ENCODE peak calls at places on chromosomes 16 and 17, in seven cellular contexts. One of them, this sample, is unnamed.

GRCh38 chr16:59527206-59527997 is 793.3 kb upstream of the GOT2 start:
- DNase-seq in HT-29: peak
- DNase-seq in NCI-H1694: no peak
- DNase-seq in NCI-H1092 treated with DMSO at 0.1 percent for 48 hours: no peak
- DNase-seq in AG10803: peak
- DNase-seq in HuH-7: no peak
- DNase-seq in EL: peak
- DNase-seq in this sample: peak

GRCh38 chr17:76725580-76726230 is 701 bp downstream of the JMJD6 start:
- DNase-seq in HuH-7: peak
- DNase-seq in HT-29: peak
- DNase-seq in AG10803: peak
- DNase-seq in NCI-H1092 treated with DMSO at 0.1 percent for 48 hours: peak
- DNase-seq in NCI-H1694: no peak
- DNase-seq in EL: peak
- DNase-seq in this sample: peak

GRCh38 chr16:951660-952301 is 19.0 kb downstream of the LMF1 start:
- DNase-seq in HT-29: no peak
- DNase-seq in NCI-H1092 treated with DMSO at 0.1 percent for 48 hours: no peak
- DNase-seq in AG10803: no peak
- DNase-seq in NCI-H1694: no peak
- DNase-seq in HuH-7: no peak
- DNase-seq in EL: peak
- DNase-seq in this sample: no peak

GRCh38 chr17:17155568-17155967 is 50.6 kb downstream of the PLD6 start:
- DNase-seq in AG10803: no peak
- DNase-seq in NCI-H1092 treated with DMSO at 0.1 percent for 48 hours: no peak
- DNase-seq in NCI-H1694: no peak
- DNase-seq in HT-29: no peak
- DNase-seq in EL: no peak
- DNase-seq in HuH-7: no peak
- DNase-seq in this sample: no peak

GRCh38 chr16:30948087-30948955 is 547 bp upstream of the ORAI3 start:
- DNase-seq in HuH-7: no peak
- DNase-seq in AG10803: peak
- DNase-seq in NCI-H1092 treated with DMSO at 0.1 percent for 48 hours: no peak
- DNase-seq in NCI-H1694: no peak
- DNase-seq in EL: peak
- DNase-seq in HT-29: peak
- DNase-seq in this sample: peak

GRCh38 chr16:73817500-73817899 is 479.1 kb upstream of the PSMD7 start:
- DNase-seq in NCI-H1092 treated with DMSO at 0.1 percent for 48 hours: no peak
- DNase-seq in HuH-7: no peak
- DNase-seq in NCI-H1694: no peak
- DNase-seq in HT-29: no peak
- DNase-seq in EL: no peak
- DNase-seq in AG10803: no peak
- DNase-seq in this sample: no peak

GRCh38 chr17:43360376-43360738 is 38.4 kb upstream of the ARL4D start:
- DNase-seq in NCI-H1694: no peak
- DNase-seq in NCI-H1092 treated with DMSO at 0.1 percent for 48 hours: peak
- DNase-seq in EL: no peak
- DNase-seq in HuH-7: no peak
- DNase-seq in HT-29: no peak
- DNase-seq in AG10803: peak
- DNase-seq in this sample: peak

GRCh38 chr17:48613862-48614694 is 1.0 kb downstream of the HOXB8 start:
- DNase-seq in EL: no peak
- DNase-seq in AG10803: no peak
- DNase-seq in HuH-7: no peak
- DNase-seq in NCI-H1092 treated with DMSO at 0.1 percent for 48 hours: no peak
- DNase-seq in NCI-H1694: no peak
- DNase-seq in HT-29: no peak
- DNase-seq in this sample: peak

GRCh38 chr17:62085511-62086408 is 20.7 kb upstream of the MED13 start:
- DNase-seq in NCI-H1694: no peak
- DNase-seq in HuH-7: no peak
- DNase-seq in AG10803: peak
- DNase-seq in HT-29: peak
- DNase-seq in NCI-H1092 treated with DMSO at 0.1 percent for 48 hours: no peak
- DNase-seq in EL: no peak
- DNase-seq in this sample: peak

GRCh38 chr16:89923640-89924297 is 627 bp downstream of the TUBB3 start:
- DNase-seq in HT-29: no peak
- DNase-seq in EL: peak
- DNase-seq in NCI-H1694: no peak
- DNase-seq in NCI-H1092 treated with DMSO at 0.1 percent for 48 hours: peak
- DNase-seq in AG10803: no peak
- DNase-seq in HuH-7: no peak
- DNase-seq in this sample: no peak

GRCh38 chr16:20901441-20902112 is 1.0 kb downstream of the LYRM1 start:
- DNase-seq in HT-29: peak
- DNase-seq in EL: peak
- DNase-seq in HuH-7: peak
- DNase-seq in AG10803: peak
- DNase-seq in NCI-H1694: no peak
- DNase-seq in NCI-H1092 treated with DMSO at 0.1 percent for 48 hours: peak
- DNase-seq in this sample: no peak

GRCh38 chr16:58198022-58198683 is at the start of gene CSNK2A2:
- DNase-seq in AG10803: peak
- DNase-seq in NCI-H1694: peak
- DNase-seq in HT-29: peak
- DNase-seq in EL: peak
- DNase-seq in HuH-7: peak
- DNase-seq in NCI-H1092 treated with DMSO at 0.1 percent for 48 hours: peak
- DNase-seq in this sample: peak

GRCh38 chr17:19411641-19412040 is 609 bp downstream of the RNF112 start:
- DNase-seq in EL: no peak
- DNase-seq in HT-29: no peak
- DNase-seq in AG10803: no peak
- DNase-seq in NCI-H1694: peak
- DNase-seq in HuH-7: no peak
- DNase-seq in NCI-H1092 treated with DMSO at 0.1 percent for 48 hours: no peak
- DNase-seq in this sample: no peak

GRCh38 chr16:68275611-68276191 is 11.4 kb downstream of the SLC7A6 start:
- DNase-seq in NCI-H1092 treated with DMSO at 0.1 percent for 48 hours: no peak
- DNase-seq in HT-29: no peak
- DNase-seq in EL: no peak
- DNase-seq in HuH-7: no peak
- DNase-seq in AG10803: no peak
- DNase-seq in NCI-H1694: peak
- DNase-seq in this sample: no peak

GRCh38 chr17:76523084-76524037 is 14.1 kb downstream of the CYGB start:
- DNase-seq in HT-29: peak
- DNase-seq in EL: peak
- DNase-seq in AG10803: peak
- DNase-seq in HuH-7: peak
- DNase-seq in NCI-H1092 treated with DMSO at 0.1 percent for 48 hours: peak
- DNase-seq in NCI-H1694: peak
- DNase-seq in this sample: no peak

GRCh38 chr16:55563797-55564196 is 2.7 kb upstream of the CAPNS2 start:
- DNase-seq in NCI-H1694: no peak
- DNase-seq in HuH-7: no peak
- DNase-seq in NCI-H1092 treated with DMSO at 0.1 percent for 48 hours: no peak
- DNase-seq in HT-29: no peak
- DNase-seq in AG10803: peak
- DNase-seq in EL: no peak
- DNase-seq in this sample: no peak

GRCh38 chr17:43372273-43372911 is 26.4 kb upstream of the ARL4D start:
- DNase-seq in EL: no peak
- DNase-seq in AG10803: no peak
- DNase-seq in HT-29: no peak
- DNase-seq in NCI-H1092 treated with DMSO at 0.1 percent for 48 hours: no peak
- DNase-seq in NCI-H1694: no peak
- DNase-seq in HuH-7: no peak
- DNase-seq in this sample: peak

GRCh38 chr16:67548265-67549126 is 13.8 kb upstream of the CTCF start:
- DNase-seq in NCI-H1092 treated with DMSO at 0.1 percent for 48 hours: no peak
- DNase-seq in NCI-H1694: no peak
- DNase-seq in HuH-7: no peak
- DNase-seq in AG10803: no peak
- DNase-seq in EL: no peak
- DNase-seq in HT-29: no peak
- DNase-seq in this sample: no peak

GRCh38 chr17:15490634-15491261 is 23.3 kb upstream of the CDRT4 start:
- DNase-seq in NCI-H1694: no peak
- DNase-seq in HT-29: peak
- DNase-seq in AG10803: peak
- DNase-seq in NCI-H1092 treated with DMSO at 0.1 percent for 48 hours: no peak
- DNase-seq in EL: peak
- DNase-seq in HuH-7: no peak
- DNase-seq in this sample: peak

GRCh38 chr17:63549289-63549945 is 860 bp upstream of the DCAF7 start:
- DNase-seq in HuH-7: no peak
- DNase-seq in NCI-H1092 treated with DMSO at 0.1 percent for 48 hours: no peak
- DNase-seq in NCI-H1694: no peak
- DNase-seq in HT-29: no peak
- DNase-seq in EL: no peak
- DNase-seq in AG10803: no peak
- DNase-seq in this sample: no peak

GRCh38 chr17:61088556-61088955 is 311.1 kb upstream of the TBX2 start:
- DNase-seq in NCI-H1092 treated with DMSO at 0.1 percent for 48 hours: no peak
- DNase-seq in NCI-H1694: no peak
- DNase-seq in HuH-7: no peak
- DNase-seq in HT-29: peak
- DNase-seq in EL: no peak
- DNase-seq in AG10803: no peak
- DNase-seq in this sample: peak

GRCh38 chr17:62187681-62188080 is 122.6 kb upstream of the MED13 start:
- DNase-seq in HT-29: no peak
- DNase-seq in EL: peak
- DNase-seq in NCI-H1694: no peak
- DNase-seq in AG10803: no peak
- DNase-seq in HuH-7: no peak
- DNase-seq in NCI-H1092 treated with DMSO at 0.1 percent for 48 hours: no peak
- DNase-seq in this sample: peak

GRCh38 chr16:30581462-30581861 is 4.0 kb downstream of the ZNF785 start:
- DNase-seq in AG10803: no peak
- DNase-seq in HT-29: no peak
- DNase-seq in NCI-H1092 treated with DMSO at 0.1 percent for 48 hours: no peak
- DNase-seq in HuH-7: no peak
- DNase-seq in EL: no peak
- DNase-seq in NCI-H1694: no peak
- DNase-seq in this sample: no peak

GRCh38 chr16:84672276-84673202 is 24.2 kb downstream of the KLHL36 start:
- DNase-seq in HuH-7: peak
- DNase-seq in AG10803: peak
- DNase-seq in NCI-H1092 treated with DMSO at 0.1 percent for 48 hours: peak
- DNase-seq in HT-29: peak
- DNase-seq in NCI-H1694: peak
- DNase-seq in EL: peak
- DNase-seq in this sample: peak

GRCh38 chr17:60573139-60573975 is 26.6 kb upstream of the PPM1D start:
- DNase-seq in NCI-H1694: no peak
- DNase-seq in HuH-7: no peak
- DNase-seq in EL: peak
- DNase-seq in AG10803: peak
- DNase-seq in HT-29: no peak
- DNase-seq in NCI-H1092 treated with DMSO at 0.1 percent for 48 hours: no peak
- DNase-seq in this sample: peak

GRCh38 chr17:66355510-66355909 is 53.1 kb downstream of the PRKCA start:
- DNase-seq in HuH-7: no peak
- DNase-seq in HT-29: no peak
- DNase-seq in NCI-H1694: no peak
- DNase-seq in AG10803: no peak
- DNase-seq in NCI-H1092 treated with DMSO at 0.1 percent for 48 hours: no peak
- DNase-seq in EL: no peak
- DNase-seq in this sample: no peak

GRCh38 chr16:56113223-56113622 is 78.1 kb upstream of the GNAO1 start:
- DNase-seq in HT-29: no peak
- DNase-seq in NCI-H1092 treated with DMSO at 0.1 percent for 48 hours: no peak
- DNase-seq in EL: no peak
- DNase-seq in NCI-H1694: no peak
- DNase-seq in AG10803: no peak
- DNase-seq in HuH-7: no peak
- DNase-seq in this sample: no peak

GRCh38 chr16:77131398-77131797 is 59.6 kb upstream of the MON1B start:
- DNase-seq in NCI-H1092 treated with DMSO at 0.1 percent for 48 hours: no peak
- DNase-seq in EL: no peak
- DNase-seq in AG10803: no peak
- DNase-seq in NCI-H1694: no peak
- DNase-seq in HT-29: no peak
- DNase-seq in HuH-7: no peak
- DNase-seq in this sample: no peak

GRCh38 chr17:79633937-79634813 is 23.3 kb upstream of the RBFOX3 start:
- DNase-seq in EL: no peak
- DNase-seq in HuH-7: no peak
- DNase-seq in NCI-H1092 treated with DMSO at 0.1 percent for 48 hours: no peak
- DNase-seq in HT-29: no peak
- DNase-seq in NCI-H1694: no peak
- DNase-seq in AG10803: no peak
- DNase-seq in this sample: no peak

GRCh38 chr16:8946544-8946943 is 17.2 kb downstream of the USP7 start:
- DNase-seq in HT-29: no peak
- DNase-seq in AG10803: no peak
- DNase-seq in NCI-H1694: peak
- DNase-seq in NCI-H1092 treated with DMSO at 0.1 percent for 48 hours: no peak
- DNase-seq in EL: no peak
- DNase-seq in HuH-7: no peak
- DNase-seq in this sample: no peak